ENCODE peak calls at places on chromosomes 6 and 20, in five cellular contexts. T is colonic mucosa, P is AG10803, E is left ventricle myocardium inferior, S is neural crest cell. J is an unnamed sample.

GRCh38 chr6:14375940-14376339 is 258.4 kb downstream of the CD83 start:
- DNase-seq in P (no peak), S (no peak), E (no peak), T (no peak), J (no peak)

GRCh38 chr20:8209061-8209460 is 77.0 kb downstream of the PLCB1 start:
- DNase-seq in E (no peak), T (no peak), P (peak), S (no peak), J (no peak)

GRCh38 chr6:105618247-105618646 is 215.4 kb upstream of the PREP start:
- DNase-seq in T (no peak), E (no peak), S (no peak), P (no peak), J (no peak)

GRCh38 chr6:128882991-128883571 is at the start of gene LAMA2:
- DNase-seq in P (peak), T (peak), S (peak), E (peak), J (peak)

GRCh38 chr6:41601248-41601549 is 37.1 kb upstream of the MDFI start:
- DNase-seq in P (no peak), E (no peak), S (no peak), T (no peak), J (no peak)

GRCh38 chr20:5312518-5312917 is 4.2 kb downstream of the PROKR2 start:
- DNase-seq in T (no peak), S (no peak), E (no peak), P (no peak), J (no peak)

GRCh38 chr6:22448311-22448711 is 121.1 kb upstream of the HDGFL1 start:
- DNase-seq in T (no peak), S (no peak), E (no peak), P (no peak), J (no peak)

GRCh38 chr6:139376054-139376355 is 1.6 kb upstream of the CITED2 start:
- DNase-seq in S (no peak), P (peak), T (no peak), E (peak), J (peak)

GRCh38 chr6:110337481-110337880 is 20.7 kb downstream of the METTL24 start:
- DNase-seq in T (no peak), S (no peak), E (no peak), P (peak), J (no peak)

GRCh38 chr6:163333038-163333437 is 81.5 kb upstream of the QKI start:
- DNase-seq in S (no peak), T (no peak), P (no peak), E (no peak), J (no peak)

GRCh38 chr6:116386581-116387299 is 16.0 kb downstream of the DSE start:
- DNase-seq in T (no peak), E (no peak), S (no peak), P (peak), J (peak)

GRCh38 chr20:35776513-35777101 is 4.8 kb downstream of the PHF20 start:
- DNase-seq in P (peak), T (peak), S (no peak), E (peak), J (no peak)

GRCh38 chr6:49072146-49072545 is 390.9 kb downstream of the MMUT start:
- DNase-seq in P (no peak), E (no peak), S (no peak), T (no peak), J (no peak)

GRCh38 chr6:34491091-34491430 is 25.2 kb downstream of the PACSIN1 start:
- DNase-seq in S (no peak), P (peak), E (no peak), T (no peak), J (no peak)

GRCh38 chr6:7067305-7067704 is 40.5 kb upstream of the RREB1 start:
- DNase-seq in E (no peak), S (no peak), T (no peak), P (no peak), J (no peak)

GRCh38 chr6:42239333-42239732 is 21.7 kb upstream of the MRPS10 start:
- DNase-seq in E (no peak), T (no peak), P (no peak), S (no peak), J (no peak)

GRCh38 chr20:20462185-20462584 is 94.3 kb downstream of the INSM1 start:
- DNase-seq in T (no peak), P (no peak), E (no peak), S (no peak), J (no peak)

GRCh38 chr20:24138126-24138857 is 149.7 kb upstream of the GGTLC1 start:
- DNase-seq in E (no peak), S (no peak), T (no peak), P (no peak), J (no peak)

GRCh38 chr20:58011947-58012610 is 216.4 kb downstream of the ANKRD60 start:
- DNase-seq in S (no peak), E (no peak), P (no peak), T (no peak), J (no peak)

GRCh38 chr6:37679539-37680476 is 17.9 kb downstream of the MDGA1 start:
- DNase-seq in E (no peak), S (no peak), P (no peak), T (no peak), J (no peak)

GRCh38 chr6:83707829-83708545 is 914 bp downstream of the SNAP91 start:
- DNase-seq in T (no peak), P (peak), E (no peak), S (peak), J (no peak)

GRCh38 chr6:170088349-170088951 is 202.4 kb downstream of the DLL1 start:
- DNase-seq in P (no peak), E (peak), S (no peak), T (no peak), J (peak)

GRCh38 chr20:58469500-58470129 is 45.6 kb downstream of the APCDD1L start:
- DNase-seq in T (no peak), P (no peak), S (no peak), E (no peak), J (no peak)

GRCh38 chr6:32967151-32968091 is 973 bp upstream of the BRD2 start:
- DNase-seq in T (peak), E (no peak), P (peak), S (no peak), J (peak)

GRCh38 chr6:117781550-117781949 is 106.3 kb downstream of the NUS1 start:
- DNase-seq in T (no peak), S (no peak), P (no peak), E (no peak), J (no peak)

GRCh38 chr6:117771403-117771802 is 96.1 kb downstream of the NUS1 start:
- DNase-seq in S (no peak), P (no peak), T (no peak), E (no peak), J (no peak)

DNA sequence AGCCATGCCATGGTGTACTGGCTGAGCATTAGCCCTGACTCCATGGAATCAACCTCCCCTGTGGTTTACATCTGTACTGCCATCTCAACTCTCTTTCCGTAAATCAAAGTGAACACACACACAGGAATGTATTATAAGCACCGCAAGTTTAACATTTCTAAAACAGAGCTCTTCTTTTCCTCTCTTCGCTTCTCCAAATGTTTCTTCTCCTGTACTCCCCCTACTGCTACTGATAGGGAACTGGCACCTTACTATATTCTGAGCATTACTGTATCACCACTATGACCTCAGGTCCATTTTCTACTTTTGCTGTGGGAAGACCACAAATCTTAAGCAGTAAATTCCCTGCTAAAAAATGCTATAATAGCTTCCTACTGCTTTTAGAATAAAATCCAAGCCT is 101.2 kb downstream of the NUS1 start:
- DNase-seq in T (no peak), S (no peak), E (no peak), P (peak), J (no peak)
- TF ChIP-seq CTCF in T (no peak), S (peak), E (peak), P (no peak), J (no peak)

DNA sequence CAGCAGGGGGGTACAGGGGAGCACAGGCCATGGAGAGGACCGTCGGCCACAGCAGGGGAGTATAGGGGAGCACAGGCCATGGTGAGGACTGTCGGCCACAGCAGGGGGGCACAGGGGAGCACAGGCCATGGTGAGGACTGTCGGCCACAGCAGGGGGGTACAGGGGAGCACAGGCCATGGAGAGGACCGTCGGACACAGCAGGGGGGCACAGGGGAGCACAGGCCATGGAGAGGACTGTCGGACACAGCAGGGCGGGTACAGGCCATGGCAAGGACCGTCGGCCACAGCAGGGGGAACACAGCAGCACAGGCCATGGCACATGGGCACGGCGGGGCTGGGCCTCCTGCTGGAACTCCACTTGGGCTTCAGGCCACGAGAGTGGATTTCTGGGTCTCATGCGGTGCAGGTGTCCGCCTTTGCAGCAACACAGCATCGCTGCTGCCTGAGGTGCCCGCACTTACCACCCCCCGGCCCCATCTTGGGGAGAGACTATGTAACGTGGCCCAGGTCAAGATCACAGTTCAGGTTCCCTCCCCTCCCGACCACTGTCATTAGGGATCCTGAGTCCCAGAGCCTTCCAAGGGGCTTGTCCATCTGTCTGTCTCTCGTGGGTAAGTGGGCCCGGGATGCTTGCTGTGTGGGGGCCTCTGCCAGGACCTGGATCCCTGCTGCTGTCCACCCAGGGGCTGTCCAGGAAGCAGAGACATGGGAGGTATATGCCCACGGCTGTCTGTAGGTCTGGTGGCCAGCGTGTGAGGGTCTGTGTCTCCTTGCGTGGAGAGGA is 2.5 kb downstream of the NPBWR2 start:
- DNase-seq in E (peak), S (no peak), P (no peak), T (no peak), J (peak)
- TF ChIP-seq CTCF in E (no peak), S (no peak), P (no peak), T (no peak), J (no peak)

GRCh38 chr6:44571510-44571909 is 184.0 kb downstream of the CDC5L start:
- DNase-seq in E (no peak), T (no peak), P (no peak), S (no peak), J (no peak)
- TF ChIP-seq CTCF in E (no peak), T (no peak), P (no peak), S (no peak), J (no peak)

GRCh38 chr6:56699066-56699654 is 56.5 kb upstream of the DST start:
- DNase-seq in P (peak), S (no peak), E (no peak), T (no peak), J (no peak)
- TF ChIP-seq CTCF in P (peak), S (peak), E (peak), T (peak), J (peak)

DNA sequence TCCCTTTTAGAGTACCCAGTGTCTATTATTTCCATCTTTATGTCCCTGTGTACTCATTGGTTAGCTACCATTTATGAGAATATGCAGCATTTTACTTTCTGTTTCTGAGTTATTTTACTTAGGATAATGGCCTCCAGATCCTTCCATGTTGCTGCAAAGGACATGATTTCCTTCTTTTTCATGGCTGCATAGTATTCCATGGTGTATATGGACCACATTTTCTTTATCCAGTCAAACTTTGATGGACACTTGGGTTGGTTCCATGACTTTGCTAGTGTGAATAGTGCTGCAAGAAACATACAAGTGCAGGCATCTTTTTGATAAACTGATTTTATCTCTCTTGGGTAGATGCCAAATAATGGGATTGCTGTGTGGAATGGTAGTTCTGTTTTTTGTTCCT is 55.4 kb downstream of the ZBTB2 start:
- DNase-seq in S (no peak), P (no peak), E (no peak), T (no peak), J (no peak)
- TF ChIP-seq CTCF in S (no peak), P (no peak), E (no peak), T (no peak), J (no peak)